ENCODE peak calls at places on chromosomes 1 and 21, in seven cellular contexts. O, R, U, Z, A, Y and K are unnamed samples.

GRCh38 chr21:35071347-35071746 is 22.2 kb upstream of the RUNX1 start:
- DNase-seq in Z (no peak), O (no peak), Y (no peak), R (no peak), U (no peak), A (no peak), K (no peak)

GRCh38 chr1:9066945-9067807 is 2.3 kb downstream of the SLC2A5 start:
- DNase-seq in Y (peak; percentile 75), U (peak; percentile 53), Z (no peak), A (no peak), R (no peak), O (no peak), K (peak; percentile 73)

GRCh38 chr1:157948547-157949152 is 44.8 kb upstream of the KIRREL1 start:
- DNase-seq in U (peak; percentile 35), Z (no peak), R (no peak), A (no peak), Y (peak; percentile 60), O (peak; percentile 86), K (no peak)

GRCh38 chr1:198630863-198631262 is 8.0 kb upstream of the PTPRC start:
- DNase-seq in Z (no peak), Y (no peak), O (no peak), A (no peak), R (no peak), U (no peak), K (no peak)

GRCh38 chr1:20867847-20868246 is 80.7 kb upstream of the HP1BP3 start:
- DNase-seq in U (no peak), R (no peak), O (no peak), Y (no peak), A (no peak), Z (no peak), K (no peak)

GRCh38 chr1:99535470-99536164 is 110.3 kb upstream of the PALMD start:
- DNase-seq in A (no peak), R (no peak), Y (no peak), O (no peak), Z (no peak), U (no peak), K (no peak)

GRCh38 chr1:225700164-225700740 is 47.3 kb upstream of the ENAH start:
- DNase-seq in Y (no peak), U (no peak), Z (no peak), O (no peak), R (no peak), A (no peak), K (no peak)

GRCh38 chr21:45550552-45551210 is 8.4 kb upstream of the SLC19A1 start:
- DNase-seq in Y (peak; percentile 95), O (no peak), Z (no peak), U (peak; percentile 54), R (peak; percentile 84), A (no peak), K (peak; percentile 89)

GRCh38 chr1:1059494-1060280 is 14.4 kb downstream of the RNF223 start:
- DNase-seq in R (no peak), O (peak; percentile 91), U (peak; percentile 95), Z (peak; percentile 96), Y (peak; percentile 84), A (peak; percentile 97), K (peak; percentile 96)

GRCh38 chr1:27643626-27644368 is 8.8 kb upstream of the FGR start:
- DNase-seq in O (peak; percentile 92), U (peak; percentile 63), A (peak; percentile 65), R (no peak), Z (no peak), Y (peak; percentile 78), K (peak; percentile 88)

GRCh38 chr1:16716691-16717173 is 23.6 kb upstream of the RNU1-4 start:
- DNase-seq in A (peak; percentile 25), Y (no peak), O (no peak), R (no peak), U (no peak), Z (peak; percentile 93), K (peak; percentile 68)

GRCh38 chr1:8943516-8943896 is 2.2 kb upstream of the CA6 start:
- DNase-seq in Z (no peak), R (no peak), Y (no peak), O (peak; percentile 79), U (no peak), A (no peak), K (no peak)

DNA sequence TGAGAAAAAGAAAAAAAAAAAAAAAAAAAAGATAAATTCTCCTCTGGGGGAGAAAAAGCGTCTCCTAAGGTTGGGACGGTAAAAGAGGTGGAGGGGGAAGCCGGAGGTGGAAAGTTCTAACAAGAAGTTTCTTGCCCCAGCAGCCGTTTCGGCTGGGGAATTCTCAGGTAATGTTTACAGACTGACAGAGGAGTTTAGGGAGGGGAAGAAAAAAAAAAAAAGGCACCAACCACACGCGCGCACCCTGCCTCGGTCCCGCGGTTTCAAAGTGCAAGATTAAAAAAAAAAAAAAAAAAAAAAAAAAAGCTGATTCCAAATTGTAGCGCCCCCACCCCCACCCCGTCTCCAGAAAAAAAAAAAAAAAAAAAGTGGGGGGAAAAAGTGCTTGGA is 504 bp downstream of the DHRS3 start:
- DNase-seq in Y (no peak), R (no peak), U (peak; percentile 46), A (peak; percentile 55), O (peak; percentile 38), Z (no peak), K (peak; percentile 41)
- TF ChIP-seq POLR2AphosphoS5 in Y (no peak), R (no peak), U (no peak), A (no peak), O (no peak), Z (no peak), K (no peak)

GRCh38 chr1:228750915-228751314 is 15.6 kb downstream of the RHOU start:
- DNase-seq in Y (no peak), O (no peak), A (no peak), R (no peak), U (no peak), Z (no peak), K (no peak)

GRCh38 chr1:228745497-228745896 is 10.2 kb downstream of the RHOU start:
- DNase-seq in A (no peak), Z (no peak), R (no peak), U (no peak), O (no peak), Y (no peak), K (no peak)

GRCh38 chr1:228749765-228750164 is 14.5 kb downstream of the RHOU start:
- DNase-seq in Y (no peak), U (no peak), R (no peak), O (no peak), Z (no peak), A (no peak), K (no peak)

GRCh38 chr1:228747536-228747935 is 12.3 kb downstream of the RHOU start:
- DNase-seq in O (no peak), Y (no peak), R (no peak), U (no peak), Z (no peak), A (no peak), K (no peak)

GRCh38 chr1:228748431-228748830 is 13.2 kb downstream of the RHOU start:
- DNase-seq in U (no peak), Z (no peak), Y (no peak), A (no peak), R (no peak), O (no peak), K (no peak)
- TF ChIP-seq CTCF in U (no peak), Z (no peak), Y (no peak), A (no peak), R (no peak), O (no peak), K (no peak)

DNA sequence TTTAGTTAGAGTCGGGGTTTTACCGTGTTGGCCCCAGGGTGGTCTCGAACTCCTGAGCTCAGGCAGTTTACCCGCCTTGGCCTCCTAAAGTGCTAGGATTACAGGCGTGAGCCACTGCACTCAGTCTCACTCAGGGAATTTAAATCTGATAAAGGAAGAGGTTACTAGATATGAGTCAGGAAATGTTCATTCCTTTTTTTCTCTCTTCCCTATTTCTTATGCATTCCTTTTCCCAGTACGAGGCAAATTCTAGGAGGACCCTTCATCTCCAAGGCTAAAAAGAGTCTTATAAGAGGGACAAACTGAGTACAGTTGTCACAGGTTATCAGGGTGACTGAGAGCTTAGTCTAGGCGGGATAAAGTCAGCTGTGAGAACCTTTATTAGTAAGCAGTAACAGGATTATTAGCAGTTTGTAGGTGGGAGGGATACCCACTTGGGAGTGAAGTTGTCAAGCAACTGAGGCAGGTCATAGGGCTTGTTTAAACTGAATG is 9.1 kb downstream of the MACF1 start:
- DNase-seq in U (no peak), O (no peak), Z (no peak), R (no peak), A (no peak), Y (no peak), K (no peak)
- H3K4me3 ChIP-seq in U (no peak overlapping the region), O (no peak overlapping the region), Z (no peak overlapping the region), R (no peak overlapping the region), A (no peak overlapping the region), Y (no peak overlapping the region), K (no peak overlapping the region)

DNA sequence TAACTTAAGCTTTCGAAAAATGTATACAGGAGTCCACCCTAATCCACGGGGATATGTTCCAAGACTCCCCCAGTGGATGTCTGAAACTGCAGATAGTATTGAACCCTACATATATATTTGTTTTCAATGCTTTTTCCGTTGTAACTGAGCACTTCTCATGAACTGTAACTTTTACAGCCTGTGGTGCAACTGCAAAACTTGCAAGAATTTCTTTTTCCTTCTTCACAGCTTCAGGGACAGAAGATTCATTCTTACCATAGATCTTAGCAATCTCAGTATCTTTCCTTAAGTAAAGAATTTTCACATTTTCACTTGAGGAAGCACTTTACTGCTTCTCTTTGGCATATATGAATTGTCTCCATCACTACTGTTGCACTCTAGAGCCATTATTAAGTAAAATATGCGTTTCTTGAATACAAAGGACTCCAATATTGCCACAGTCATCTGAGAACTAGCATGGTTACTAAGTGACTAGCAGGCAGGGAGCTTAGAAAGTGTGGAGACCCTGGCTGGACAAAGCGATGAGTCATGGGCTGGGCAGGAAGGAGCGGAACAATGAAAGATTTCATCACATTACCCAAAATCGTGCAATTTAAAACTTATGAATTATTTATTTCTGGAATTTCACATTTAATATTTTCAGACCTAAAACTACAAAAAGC is 14.1 kb downstream of the DPYD start:
- DNase-seq in U (no peak), O (peak; percentile 4), A (no peak), R (no peak), Y (peak; percentile 52), Z (no peak), K (no peak)
- TF ChIP-seq POLR2AphosphoS5 in U (no peak), O (no peak), A (no peak), R (no peak), Y (no peak), Z (no peak), K (no peak)

DNA sequence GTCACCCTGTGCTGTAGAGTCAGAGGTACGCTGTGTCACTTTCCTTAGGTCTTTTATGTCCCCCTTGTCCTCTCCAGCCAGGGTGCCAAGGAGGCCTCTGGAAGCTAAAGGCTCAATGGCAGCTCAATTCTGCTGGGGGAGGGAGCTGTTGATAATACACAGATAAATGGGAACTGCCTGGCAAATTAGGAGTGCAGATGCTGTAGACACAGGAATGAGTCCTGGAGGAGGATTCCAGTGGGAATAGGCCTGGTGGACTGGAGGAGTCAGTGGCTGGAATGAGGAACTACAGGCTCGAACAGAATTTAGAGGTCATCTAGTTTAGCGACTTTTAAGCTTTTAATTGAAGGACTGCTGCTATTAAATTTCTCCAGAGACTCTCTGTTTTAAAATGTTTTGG is 9.2 kb upstream of the IL19 start:
- DNase-seq in O (peak; percentile 48), Y (no peak), U (no peak), A (no peak), R (no peak), Z (no peak), K (no peak)
- TF ChIP-seq CTCF in O (peak; percentile 23), Y (no peak), U (no peak), A (no peak), R (no peak), Z (no peak), K (peak; percentile 33)

GRCh38 chr1:229199261-229199850 is 71.6 kb upstream of the RAB4A start:
- DNase-seq in O (peak; percentile 53), Z (no peak), Y (no peak), R (no peak), U (no peak), A (peak; percentile 72), K (no peak)
- H3K4me3 ChIP-seq in O (no peak overlapping the region), Z (no peak overlapping the region), Y (no peak overlapping the region), R (no peak overlapping the region), U (no peak overlapping the region), A (peak overlapping the region; percentile 20), K (no peak overlapping the region)